ENCODE peak calls at places on chromosomes 4 and X, in nine cellular contexts. One of them, this sample, is unnamed.

GRCh38 chrX:110750526-110751189 is 45.0 kb downstream of the CHRDL1 start:
- DNase-seq in lower lobe of right lung: no peak
- DNase-seq in pancreas: no peak
- DNase-seq in AG04450: no peak
- DNase-seq in keratinocyte: no peak
- DNase-seq in CD8-positive, alpha-beta T cell: no peak
- DNase-seq in CD8-positive, alpha-beta memory T cell: no peak
- DNase-seq in ascending aorta: no peak
- DNase-seq in esophagus squamous epithelium: no peak
- DNase-seq in this sample: no peak

GRCh38 chr4:57499786-57500185 is 389.6 kb upstream of the IGFBP7 start:
- DNase-seq in keratinocyte: no peak
- DNase-seq in CD8-positive, alpha-beta memory T cell: no peak
- DNase-seq in CD8-positive, alpha-beta T cell: no peak
- DNase-seq in AG04450: no peak
- DNase-seq in ascending aorta: no peak
- DNase-seq in lower lobe of right lung: no peak
- DNase-seq in esophagus squamous epithelium: no peak
- DNase-seq in pancreas: no peak
- DNase-seq in this sample: no peak

GRCh38 chrX:43540318-43540717 is 115.8 kb upstream of the MAOA start:
- DNase-seq in lower lobe of right lung: no peak
- DNase-seq in CD8-positive, alpha-beta memory T cell: no peak
- DNase-seq in keratinocyte: no peak
- DNase-seq in pancreas: no peak
- DNase-seq in CD8-positive, alpha-beta T cell: no peak
- DNase-seq in AG04450: no peak
- DNase-seq in ascending aorta: no peak
- DNase-seq in esophagus squamous epithelium: no peak
- DNase-seq in this sample: no peak

GRCh38 chr4:185837415-185838103 is 25.6 kb upstream of the SORBS2 start:
- DNase-seq in esophagus squamous epithelium: no peak
- DNase-seq in lower lobe of right lung: no peak
- DNase-seq in pancreas: no peak
- DNase-seq in ascending aorta: no peak
- DNase-seq in CD8-positive, alpha-beta T cell: no peak
- DNase-seq in AG04450: no peak
- DNase-seq in CD8-positive, alpha-beta memory T cell: no peak
- DNase-seq in keratinocyte: no peak
- DNase-seq in this sample: no peak

GRCh38 chr4:5615496-5616075 is 92.8 kb downstream of the EVC2 start:
- DNase-seq in lower lobe of right lung: no peak
- DNase-seq in pancreas: no peak
- DNase-seq in ascending aorta: no peak
- DNase-seq in keratinocyte: no peak
- DNase-seq in CD8-positive, alpha-beta T cell: no peak
- DNase-seq in CD8-positive, alpha-beta memory T cell: no peak
- DNase-seq in AG04450: no peak
- DNase-seq in esophagus squamous epithelium: no peak
- DNase-seq in this sample: no peak

GRCh38 chr4:101201421-101201820 is 145.9 kb downstream of the PPP3CA start:
- DNase-seq in AG04450: no peak
- DNase-seq in CD8-positive, alpha-beta memory T cell: no peak
- DNase-seq in esophagus squamous epithelium: no peak
- DNase-seq in pancreas: no peak
- DNase-seq in CD8-positive, alpha-beta T cell: no peak
- DNase-seq in keratinocyte: peak
- DNase-seq in ascending aorta: no peak
- DNase-seq in lower lobe of right lung: no peak
- DNase-seq in this sample: no peak

GRCh38 chr4:15352508-15352907 is 75.3 kb upstream of the C1QTNF7 start:
- DNase-seq in CD8-positive, alpha-beta memory T cell: no peak
- DNase-seq in keratinocyte: no peak
- DNase-seq in pancreas: no peak
- DNase-seq in AG04450: no peak
- DNase-seq in CD8-positive, alpha-beta T cell: no peak
- DNase-seq in esophagus squamous epithelium: no peak
- DNase-seq in ascending aorta: no peak
- DNase-seq in lower lobe of right lung: no peak
- DNase-seq in this sample: no peak

GRCh38 chrX:143788265-143788664 is 67.7 kb upstream of the SPANXN2 start:
- DNase-seq in pancreas: no peak
- DNase-seq in AG04450: no peak
- DNase-seq in CD8-positive, alpha-beta T cell: no peak
- DNase-seq in CD8-positive, alpha-beta memory T cell: no peak
- DNase-seq in esophagus squamous epithelium: no peak
- DNase-seq in keratinocyte: no peak
- DNase-seq in lower lobe of right lung: no peak
- DNase-seq in ascending aorta: no peak
- DNase-seq in this sample: no peak

GRCh38 chr4:56908206-56909082 is 744 bp downstream of the REST start:
- DNase-seq in esophagus squamous epithelium: no peak
- DNase-seq in CD8-positive, alpha-beta memory T cell: peak
- DNase-seq in keratinocyte: no peak
- DNase-seq in ascending aorta: no peak
- DNase-seq in AG04450: no peak
- DNase-seq in lower lobe of right lung: peak
- DNase-seq in pancreas: peak
- DNase-seq in CD8-positive, alpha-beta T cell: peak
- DNase-seq in this sample: no peak

GRCh38 chr4:77621254-77621653 is 15.6 kb downstream of the CXCL13 start:
- DNase-seq in keratinocyte: no peak
- DNase-seq in lower lobe of right lung: no peak
- DNase-seq in pancreas: no peak
- DNase-seq in ascending aorta: no peak
- DNase-seq in AG04450: no peak
- DNase-seq in esophagus squamous epithelium: no peak
- DNase-seq in CD8-positive, alpha-beta memory T cell: no peak
- DNase-seq in CD8-positive, alpha-beta T cell: no peak
- DNase-seq in this sample: no peak

GRCh38 chr4:7238300-7238960 is 46.1 kb downstream of the SORCS2 start:
- DNase-seq in AG04450: no peak
- DNase-seq in esophagus squamous epithelium: no peak
- DNase-seq in CD8-positive, alpha-beta T cell: no peak
- DNase-seq in keratinocyte: no peak
- DNase-seq in ascending aorta: no peak
- DNase-seq in CD8-positive, alpha-beta memory T cell: no peak
- DNase-seq in pancreas: no peak
- DNase-seq in lower lobe of right lung: no peak
- DNase-seq in this sample: no peak

GRCh38 chr4:183074288-183074990 is 24.6 kb upstream of the WWC2 start:
- DNase-seq in keratinocyte: no peak
- DNase-seq in CD8-positive, alpha-beta T cell: no peak
- DNase-seq in CD8-positive, alpha-beta memory T cell: no peak
- DNase-seq in esophagus squamous epithelium: no peak
- DNase-seq in lower lobe of right lung: no peak
- DNase-seq in pancreas: no peak
- DNase-seq in AG04450: peak
- DNase-seq in ascending aorta: no peak
- DNase-seq in this sample: no peak

GRCh38 chrX:30593435-30594200 is 16.1 kb upstream of the TASL start:
- DNase-seq in esophagus squamous epithelium: no peak
- DNase-seq in AG04450: no peak
- DNase-seq in CD8-positive, alpha-beta memory T cell: no peak
- DNase-seq in pancreas: no peak
- DNase-seq in keratinocyte: no peak
- DNase-seq in lower lobe of right lung: no peak
- DNase-seq in CD8-positive, alpha-beta T cell: peak
- DNase-seq in ascending aorta: no peak
- DNase-seq in this sample: no peak

GRCh38 chrX:106612403-106612789 is 618 bp downstream of the RADX start:
- DNase-seq in ascending aorta: no peak
- DNase-seq in CD8-positive, alpha-beta memory T cell: no peak
- DNase-seq in CD8-positive, alpha-beta T cell: no peak
- DNase-seq in lower lobe of right lung: no peak
- DNase-seq in AG04450: no peak
- DNase-seq in esophagus squamous epithelium: no peak
- DNase-seq in pancreas: no peak
- DNase-seq in keratinocyte: no peak
- DNase-seq in this sample: no peak

GRCh38 chrX:113260474-113260873 is 419.8 kb upstream of the AMOT start:
- DNase-seq in ascending aorta: no peak
- DNase-seq in pancreas: no peak
- DNase-seq in lower lobe of right lung: no peak
- DNase-seq in CD8-positive, alpha-beta memory T cell: no peak
- DNase-seq in CD8-positive, alpha-beta T cell: no peak
- DNase-seq in esophagus squamous epithelium: no peak
- DNase-seq in AG04450: no peak
- DNase-seq in keratinocyte: no peak
- DNase-seq in this sample: no peak

GRCh38 chrX:14913241-14913640 is 40.0 kb downstream of the MOSPD2 start:
- DNase-seq in ascending aorta: no peak
- DNase-seq in AG04450: no peak
- DNase-seq in keratinocyte: no peak
- DNase-seq in pancreas: no peak
- DNase-seq in lower lobe of right lung: no peak
- DNase-seq in CD8-positive, alpha-beta T cell: no peak
- DNase-seq in esophagus squamous epithelium: no peak
- DNase-seq in CD8-positive, alpha-beta memory T cell: no peak
- DNase-seq in this sample: no peak

DNA sequence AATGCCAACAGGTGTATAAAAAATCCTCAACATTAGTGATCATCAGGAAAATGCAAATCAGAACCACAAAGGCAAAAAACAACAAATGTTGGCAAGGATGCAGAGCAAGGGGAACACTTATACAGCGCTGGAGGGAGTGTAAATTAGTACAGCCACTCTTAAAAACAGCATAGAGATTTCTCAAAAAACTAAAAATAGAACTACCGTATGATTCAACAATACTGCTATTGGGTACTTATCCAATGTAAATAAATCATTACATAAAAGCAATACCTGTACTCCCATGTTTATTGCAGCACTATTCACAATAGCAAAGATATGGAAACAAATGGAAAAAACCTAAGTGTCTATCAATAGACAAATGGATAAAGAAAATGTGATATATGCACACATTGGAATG is 171.3 kb downstream of the SLC7A11 start:
- DNase-seq in keratinocyte: no peak
- DNase-seq in CD8-positive, alpha-beta T cell: no peak
- DNase-seq in esophagus squamous epithelium: no peak
- DNase-seq in AG04450: no peak
- DNase-seq in lower lobe of right lung: no peak
- DNase-seq in CD8-positive, alpha-beta memory T cell: no peak
- DNase-seq in pancreas: no peak
- DNase-seq in ascending aorta: no peak
- DNase-seq in this sample: no peak
- H3K27ac ChIP-seq in keratinocyte: no peak
- H3K27ac ChIP-seq in CD8-positive, alpha-beta T cell: no peak
- H3K27ac ChIP-seq in esophagus squamous epithelium: no peak
- H3K27ac ChIP-seq in AG04450: no peak
- H3K27ac ChIP-seq in lower lobe of right lung: no peak
- H3K27ac ChIP-seq in CD8-positive, alpha-beta memory T cell: no peak
- H3K27ac ChIP-seq in pancreas: no peak
- H3K27ac ChIP-seq in ascending aorta: no peak
- H3K27ac ChIP-seq in this sample: no peak

DNA sequence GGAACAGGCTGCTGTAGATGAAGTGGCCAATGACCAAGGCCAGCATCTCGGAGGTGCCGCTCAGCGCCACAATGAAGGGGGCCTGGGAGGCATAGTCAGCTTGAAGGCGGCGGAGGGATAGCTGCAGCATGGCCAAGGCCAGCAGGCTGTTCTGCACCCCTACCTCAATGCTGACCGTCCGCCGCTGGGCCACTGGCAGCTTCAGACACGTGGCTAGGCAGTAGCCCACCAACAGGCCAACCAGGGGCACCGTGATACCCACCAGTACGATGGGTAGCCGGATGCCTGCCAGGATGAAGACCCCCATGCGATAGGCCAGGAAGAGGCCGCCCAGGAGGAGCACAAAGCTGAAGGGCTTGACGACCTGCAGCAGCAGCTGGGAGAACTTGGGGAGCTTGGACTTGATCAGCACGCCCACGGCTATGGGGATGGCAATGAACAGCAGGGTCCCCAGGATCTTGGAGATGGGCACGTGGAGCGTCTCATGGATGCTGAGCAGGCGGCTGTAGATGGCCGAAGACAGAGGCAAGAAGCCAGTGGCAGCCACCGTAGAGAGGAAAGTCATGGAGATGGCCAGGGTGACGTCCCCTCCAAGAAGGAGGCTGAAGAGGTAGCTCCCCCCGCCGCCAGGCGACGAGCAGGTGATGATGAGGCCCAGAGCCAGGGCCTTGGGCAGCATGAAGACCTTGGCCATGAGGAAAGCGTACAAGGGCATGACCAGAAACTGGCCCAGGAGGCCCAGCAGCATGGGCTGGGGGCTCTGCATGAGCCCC is 1.3 kb upstream of the UBL4A start:
- DNase-seq in CD8-positive, alpha-beta memory T cell: no peak
- DNase-seq in pancreas: peak
- DNase-seq in ascending aorta: no peak
- DNase-seq in keratinocyte: no peak
- DNase-seq in AG04450: no peak
- DNase-seq in CD8-positive, alpha-beta T cell: no peak
- DNase-seq in lower lobe of right lung: no peak
- DNase-seq in esophagus squamous epithelium: no peak
- DNase-seq in this sample: no peak
- H3K27ac ChIP-seq in CD8-positive, alpha-beta memory T cell: no peak
- H3K27ac ChIP-seq in pancreas: peak
- H3K27ac ChIP-seq in ascending aorta: peak
- H3K27ac ChIP-seq in keratinocyte: no peak
- H3K27ac ChIP-seq in AG04450: no peak
- H3K27ac ChIP-seq in CD8-positive, alpha-beta T cell: no peak
- H3K27ac ChIP-seq in lower lobe of right lung: no peak
- H3K27ac ChIP-seq in esophagus squamous epithelium: peak
- H3K27ac ChIP-seq in this sample: no peak

DNA sequence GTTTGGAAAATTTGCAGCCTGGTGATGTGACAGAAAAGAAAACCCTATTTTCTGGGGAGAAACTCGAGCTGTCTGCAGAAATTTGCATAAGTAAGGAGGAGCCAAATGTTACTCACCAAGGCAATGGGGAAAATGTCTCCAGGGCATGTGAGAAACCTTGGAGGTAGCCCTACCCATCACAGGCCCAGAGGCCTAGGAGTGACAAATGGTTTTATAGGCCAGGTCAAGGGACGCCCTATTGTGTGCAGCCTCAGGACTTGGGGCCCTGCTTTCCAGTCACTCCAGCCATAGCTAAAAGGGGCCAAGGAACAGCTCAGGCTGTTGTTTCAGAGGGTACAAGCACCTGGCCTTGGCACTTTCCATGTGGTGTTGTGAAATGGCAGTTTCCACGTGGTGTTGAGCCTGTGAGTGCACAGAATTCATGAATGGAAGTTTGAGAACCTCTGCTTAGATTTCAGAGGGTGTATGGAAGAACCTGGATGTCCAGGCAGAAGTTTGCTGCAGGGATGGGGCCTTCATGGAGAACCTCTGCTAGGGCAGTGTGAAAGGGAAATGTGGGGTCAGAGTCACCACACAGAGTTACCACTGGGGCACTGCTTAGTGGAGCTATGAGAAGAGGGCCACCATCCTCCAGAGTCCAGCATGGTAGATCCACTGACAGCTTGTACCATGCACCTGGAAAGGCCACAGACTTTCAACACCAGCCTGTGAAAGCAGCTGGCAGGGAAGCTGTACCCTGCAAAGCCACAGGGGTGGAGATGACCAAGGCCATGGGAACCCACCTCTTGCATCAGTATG is 637.6 kb upstream of the EPHA5 start:
- DNase-seq in CD8-positive, alpha-beta memory T cell: no peak
- DNase-seq in AG04450: no peak
- DNase-seq in lower lobe of right lung: no peak
- DNase-seq in esophagus squamous epithelium: no peak
- DNase-seq in keratinocyte: no peak
- DNase-seq in CD8-positive, alpha-beta T cell: no peak
- DNase-seq in pancreas: no peak
- DNase-seq in ascending aorta: no peak
- DNase-seq in this sample: no peak
- H3K27ac ChIP-seq in CD8-positive, alpha-beta memory T cell: no peak
- H3K27ac ChIP-seq in AG04450: no peak
- H3K27ac ChIP-seq in lower lobe of right lung: no peak
- H3K27ac ChIP-seq in esophagus squamous epithelium: no peak
- H3K27ac ChIP-seq in keratinocyte: no peak
- H3K27ac ChIP-seq in CD8-positive, alpha-beta T cell: no peak
- H3K27ac ChIP-seq in pancreas: no peak
- H3K27ac ChIP-seq in ascending aorta: no peak
- H3K27ac ChIP-seq in this sample: no peak

GRCh38 chr4:113537183-113537977 is 224.2 kb downstream of the CAMK2D start:
- DNase-seq in ascending aorta: no peak
- DNase-seq in AG04450: no peak
- DNase-seq in keratinocyte: no peak
- DNase-seq in esophagus squamous epithelium: no peak
- DNase-seq in pancreas: no peak
- DNase-seq in CD8-positive, alpha-beta memory T cell: no peak
- DNase-seq in CD8-positive, alpha-beta T cell: no peak
- DNase-seq in lower lobe of right lung: no peak
- DNase-seq in this sample: no peak
- H3K27ac ChIP-seq in ascending aorta: peak
- H3K27ac ChIP-seq in AG04450: no peak
- H3K27ac ChIP-seq in keratinocyte: no peak
- H3K27ac ChIP-seq in esophagus squamous epithelium: peak
- H3K27ac ChIP-seq in pancreas: no peak
- H3K27ac ChIP-seq in CD8-positive, alpha-beta memory T cell: no peak
- H3K27ac ChIP-seq in CD8-positive, alpha-beta T cell: no peak
- H3K27ac ChIP-seq in lower lobe of right lung: no peak
- H3K27ac ChIP-seq in this sample: no peak